ENCODE peak calls at places on chromosomes 7 and 10, in eight cellular contexts. T is stomach, P is uterus, X is tibial artery, D is GM12865, A is kidney, G is thyroid gland, B is A549. V is an unnamed sample.
A peak's percentile ranks its signal among the peaks of the same experiment; 100 is the strongest.

GRCh38 chr7:140702774-140703173 is 6.3 kb downstream of the NDUFB2 start:
- DNase-seq in T (no peak), P (no peak), X (no peak), D (no peak), A (no peak), G (peak; percentile 29), B (no peak), V (no peak)

GRCh38 chr10:5243521-5243987 is 46.9 kb downstream of the AKR1C4 start:
- DNase-seq in T (no peak), P (no peak), X (no peak), D (no peak), A (no peak), G (no peak), B (no peak), V (no peak)

GRCh38 chr10:77837248-77837924 is 89.2 kb downstream of the DLG5 start:
- DNase-seq in T (peak; percentile 31), P (no peak), X (no peak), D (peak; percentile 93), A (peak; percentile 63), G (peak; percentile 52), B (no peak), V (peak; percentile 27)

GRCh38 chr10:76352300-76352699 is 920.9 kb downstream of the LRMDA start:
- DNase-seq in T (no peak), P (no peak), X (no peak), D (no peak), A (no peak), G (no peak), B (no peak), V (peak; percentile 39)

GRCh38 chr10:85032981-85033380 is 704.6 kb downstream of the CCSER2 start:
- DNase-seq in T (no peak), P (no peak), X (no peak), D (no peak), A (no peak), G (peak; percentile 84), B (no peak), V (no peak)

GRCh38 chr7:88759216-88759955 is at the start of gene ZNF804B:
- DNase-seq in T (no peak), P (no peak), X (no peak), D (no peak), A (peak; percentile 70), G (peak; percentile 82), B (no peak), V (no peak)

GRCh38 chr10:120436431-120437142 is 20.4 kb upstream of the PLPP4 start:
- DNase-seq in T (no peak), P (no peak), X (no peak), D (no peak), A (no peak), G (no peak), B (no peak), V (no peak)

GRCh38 chr7:98233241-98234070 is 18.6 kb downstream of the TECPR1 start:
- DNase-seq in T (no peak), P (no peak), X (no peak), D (no peak), A (no peak), G (no peak), B (no peak), V (no peak)

GRCh38 chr7:126443951-126444350 is 808.8 kb downstream of the GRM8 start:
- DNase-seq in T (no peak), P (no peak), X (no peak), D (no peak), A (no peak), G (no peak), B (no peak), V (no peak)

GRCh38 chr7:40986351-40986873 is 716.5 kb downstream of the INHBA start:
- DNase-seq in T (no peak), P (no peak), X (no peak), D (no peak), A (no peak), G (no peak), B (peak; percentile 4), V (peak; percentile 29)

GRCh38 chr10:110746254-110746826 is 102.2 kb downstream of the RBM20 start:
- DNase-seq in T (peak; percentile 71), P (peak; percentile 67), X (peak; percentile 58), D (peak; percentile 74), A (no peak), G (peak; percentile 75), B (peak; percentile 67), V (peak; percentile 68)

GRCh38 chr7:16822029-16822428 is 17.2 kb upstream of the AGR2 start:
- DNase-seq in T (no peak), P (no peak), X (no peak), D (no peak), A (no peak), G (no peak), B (no peak), V (no peak)

GRCh38 chr10:43938810-43939209 is 290.1 kb upstream of the ZNF32 start:
- DNase-seq in T (no peak), P (no peak), X (no peak), D (no peak), A (no peak), G (no peak), B (no peak), V (no peak)

GRCh38 chr10:43940898-43941777 is 292.5 kb upstream of the ZNF32 start:
- DNase-seq in T (no peak), P (no peak), X (no peak), D (no peak), A (no peak), G (no peak), B (no peak), V (no peak)

GRCh38 chr10:43939389-43939938 is 290.8 kb upstream of the ZNF32 start:
- DNase-seq in T (no peak), P (no peak), X (no peak), D (no peak), A (no peak), G (no peak), B (no peak), V (no peak)

GRCh38 chr10:43942096-43942885 is 293.6 kb upstream of the ZNF32 start:
- DNase-seq in T (peak; percentile 9), P (no peak), X (no peak), D (no peak), A (no peak), G (no peak), B (no peak), V (no peak)

DNA sequence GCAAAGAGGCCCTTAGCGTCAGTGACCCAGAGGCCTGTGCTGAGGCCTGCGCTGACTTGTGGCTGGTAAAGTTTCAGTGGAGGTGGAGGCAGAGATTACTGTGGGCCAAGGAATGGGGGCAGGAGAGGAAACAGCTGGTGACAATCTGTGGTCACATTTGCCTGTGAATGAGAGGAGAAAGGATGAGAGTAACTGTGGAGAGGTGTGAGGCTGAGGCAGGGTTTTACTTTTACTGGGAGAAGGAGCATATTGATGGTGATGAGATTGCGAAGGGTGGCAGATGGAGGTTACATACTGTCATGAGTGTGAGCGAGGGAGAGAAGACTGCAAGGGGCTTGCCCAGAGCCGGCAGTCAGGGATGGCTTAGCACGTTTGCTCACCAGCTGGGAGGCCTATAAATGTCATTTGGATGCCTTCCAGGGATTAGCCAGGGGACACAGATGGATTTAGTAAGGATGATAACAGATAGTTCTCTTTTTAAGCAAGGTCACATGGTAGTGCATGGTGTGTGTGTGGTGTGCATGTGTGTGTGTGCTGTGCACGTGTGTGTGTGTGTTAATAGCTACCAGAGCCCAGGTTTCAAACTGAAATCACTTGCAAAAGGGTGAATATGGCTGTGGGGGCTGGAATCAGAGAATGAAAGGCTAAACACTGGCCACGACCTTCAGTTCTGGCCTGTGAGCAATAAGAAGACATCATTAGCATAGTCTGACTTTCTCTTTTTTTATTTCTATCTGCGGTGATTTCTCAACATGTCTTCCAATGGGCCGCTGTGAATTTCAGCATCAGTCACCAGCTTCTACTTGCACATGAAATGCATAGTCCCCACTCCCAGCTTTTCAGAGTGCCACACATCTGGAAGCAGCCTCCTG is 291.5 kb upstream of the ZNF32 start:
- DNase-seq in T (no peak), P (no peak), X (no peak), D (peak; percentile 22), A (no peak), G (no peak), B (no peak), V (no peak)
- H3K4me3 ChIP-seq in T (no peak overlapping the region), P (no peak overlapping the region), X (no peak overlapping the region), D (no peak overlapping the region), A (no peak overlapping the region), G (no peak overlapping the region), B (no peak overlapping the region), V (no peak overlapping the region)

DNA sequence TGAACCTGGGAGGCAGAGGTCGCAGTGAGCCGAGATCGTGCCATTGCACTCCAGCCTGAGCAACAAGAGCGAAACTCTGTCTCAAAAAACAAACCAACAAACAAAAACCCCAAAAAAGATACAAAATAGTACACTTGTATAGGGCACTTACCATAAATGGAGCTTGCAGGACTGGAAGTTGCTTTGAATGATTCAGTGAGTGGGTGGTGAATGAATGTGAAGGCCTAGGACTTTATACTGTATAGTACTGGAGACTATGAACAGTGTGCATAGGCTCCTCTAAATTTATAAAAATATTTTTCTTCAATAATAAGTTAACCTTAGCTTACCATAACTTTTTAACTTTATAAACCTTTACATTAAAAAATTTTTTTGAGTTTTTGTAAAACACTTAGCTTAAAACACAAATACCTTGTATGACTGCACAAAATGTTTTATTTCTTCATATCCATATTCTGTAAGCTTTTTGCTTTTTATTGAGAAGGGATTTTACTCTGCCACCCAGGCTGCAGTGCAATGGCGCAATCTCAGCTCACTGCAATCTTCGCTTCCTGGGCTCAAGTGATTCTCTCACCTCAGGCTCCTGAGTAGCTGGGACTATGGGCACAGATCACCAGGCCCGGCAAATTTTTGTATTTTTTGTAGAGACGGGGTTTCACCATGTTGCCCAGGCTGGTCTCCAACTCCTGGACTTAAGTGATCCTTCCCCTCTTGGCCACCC is 6.9 kb upstream of the H2AZ2 start:
- DNase-seq in T (no peak), P (no peak), X (no peak), D (no peak), A (no peak), G (no peak), B (no peak), V (no peak)
- TF ChIP-seq CTCF in T (no peak), P (no peak), X (no peak), D (no peak), A (no peak), G (no peak), B (no peak), V (no peak)

DNA sequence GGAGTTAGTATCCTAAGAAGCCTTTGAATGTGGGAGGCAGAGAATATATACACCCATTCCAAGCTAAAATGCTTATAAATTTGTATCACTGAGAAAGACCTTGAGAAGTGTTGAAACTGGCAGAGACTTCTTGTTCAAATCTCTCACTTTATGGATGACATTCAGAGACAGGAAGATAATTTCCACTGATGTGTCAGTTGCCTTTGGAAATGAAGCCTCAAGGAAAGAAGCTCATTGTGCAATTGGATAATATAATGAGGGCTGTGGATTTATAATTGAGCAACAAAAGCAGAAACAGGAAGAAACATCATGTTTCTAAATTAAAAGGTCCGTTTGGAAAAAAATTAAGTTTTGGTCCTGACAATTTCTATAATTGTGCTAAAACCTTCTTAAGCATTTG is 789.9 kb upstream of the IGFBP3 start:
- DNase-seq in T (no peak), P (no peak), X (no peak), D (no peak), A (no peak), G (no peak), B (no peak), V (no peak)
- H3K4me3 ChIP-seq in T (no peak overlapping the region), P (no peak overlapping the region), X (no peak overlapping the region), D (no peak overlapping the region), A (no peak overlapping the region), G (no peak overlapping the region), B (no peak overlapping the region), V (no peak overlapping the region)

GRCh38 chr10:105068497-105068896 is 427.4 kb downstream of the SORCS3 start:
- DNase-seq in T (no peak), P (no peak), X (no peak), D (no peak), A (no peak), G (no peak), B (no peak), V (peak; percentile 1)

GRCh38 chr10:105062881-105063280 is 421.8 kb downstream of the SORCS3 start:
- DNase-seq in T (no peak), P (no peak), X (no peak), D (no peak), A (no peak), G (no peak), B (no peak), V (no peak)

GRCh38 chr10:105063796-105064195 is 422.7 kb downstream of the SORCS3 start:
- DNase-seq in T (peak; percentile 35), P (no peak), X (no peak), D (peak; percentile 39), A (no peak), G (no peak), B (no peak), V (peak; percentile 36)
- TF ChIP-seq CTCF in T (no peak), P (no peak), X (no peak), D (peak; percentile 68), A (peak; percentile 78), G (no peak), B (no peak), V (peak; percentile 96)